ENCODE peak calls at places on chromosomes 5 and 9, in eight cellular contexts. W is endodermal cell, Y is sigmoid colon, Q is neural progenitor cell, U is PC-3, B is upper lobe of right lung, R is cardiac muscle cell, S is HepG2. P is an unnamed sample.

GRCh38 chr5:30845194-30845593 is 348.3 kb upstream of the CDH6 start:
- DNase-seq in R (no peak), B (no peak), Q (no peak), U (no peak), W (no peak), Y (no peak), S (no peak), P (no peak)

GRCh38 chr5:61051267-61051666 is 106.3 kb downstream of the NDUFAF2 start:
- DNase-seq in U (peak), W (no peak), Q (no peak), B (no peak), S (peak), R (peak), Y (no peak), P (no peak)

GRCh38 chr5:149210968-149211495 is 60.6 kb upstream of the AFAP1L1 start:
- DNase-seq in R (peak), U (no peak), B (no peak), Y (no peak), W (peak), S (no peak), Q (peak), P (no peak)

GRCh38 chr5:170302729-170303501 is 5.3 kb upstream of the LCP2 start:
- DNase-seq in S (no peak), W (no peak), Y (peak), B (peak), U (no peak), R (peak), Q (no peak), P (no peak)

GRCh38 chr9:114763220-114763619 is 42.6 kb downstream of the TNFSF15 start:
- DNase-seq in Q (no peak), S (no peak), W (no peak), U (no peak), R (no peak), B (no peak), Y (no peak), P (no peak)

GRCh38 chr9:116271991-116272390 is 118.4 kb downstream of the PAPPA start:
- DNase-seq in B (no peak), S (no peak), Y (no peak), W (peak), Q (peak), U (no peak), R (no peak), P (no peak)

GRCh38 chr9:100714372-100715099 is 136.7 kb downstream of the CAVIN4 start:
- DNase-seq in S (peak), Q (peak), R (peak), Y (peak), B (no peak), W (peak), U (peak), P (peak)

GRCh38 chr5:150058480-150059126 is 27.8 kb downstream of the CSF1R start:
- DNase-seq in S (no peak), U (peak), Q (no peak), B (no peak), W (no peak), Y (peak), R (peak), P (no peak)

GRCh38 chr9:116749176-116749575 is 62.1 kb downstream of the TRIM32 start:
- DNase-seq in B (no peak), Y (no peak), R (no peak), S (no peak), W (peak), Q (no peak), U (no peak), P (no peak)

GRCh38 chr5:19891658-19892057 is 96.3 kb downstream of the CDH18 start:
- DNase-seq in B (no peak), S (no peak), Y (no peak), Q (no peak), U (peak), R (peak), W (no peak), P (no peak)

GRCh38 chr5:150176745-150177485 is 10.3 kb downstream of the CDX1 start:
- DNase-seq in W (no peak), S (no peak), B (no peak), R (no peak), U (no peak), Y (no peak), Q (no peak), P (no peak)

GRCh38 chr5:34539183-34539582 is 116.9 kb upstream of the RAI14 start:
- DNase-seq in S (no peak), W (no peak), Q (no peak), R (no peak), B (no peak), Y (no peak), U (no peak), P (no peak)

GRCh38 chr9:122186301-122186700 is 26.6 kb downstream of the MORN5 start:
- DNase-seq in B (peak), Y (no peak), S (peak), R (no peak), U (no peak), W (peak), Q (peak), P (no peak)

GRCh38 chr5:34639852-34640626 is 16.1 kb upstream of the RAI14 start:
- DNase-seq in Y (no peak), Q (no peak), W (no peak), U (no peak), B (no peak), S (no peak), R (peak), P (no peak)

GRCh38 chr9:104279535-104280215 is 185.6 kb downstream of the SMC2 start:
- DNase-seq in U (peak), R (peak), S (no peak), W (no peak), B (no peak), Y (no peak), Q (no peak), P (no peak)

GRCh38 chr9:108784998-108785397 is 70.8 kb downstream of the ACTL7B start:
- DNase-seq in B (no peak), Y (no peak), W (no peak), S (no peak), R (peak), Q (no peak), U (no peak), P (peak)

GRCh38 chr5:152007556-152007955 is 82.9 kb upstream of the GLRA1 start:
- DNase-seq in U (no peak), Y (no peak), S (no peak), Q (peak), R (no peak), W (no peak), B (no peak), P (no peak)

GRCh38 chr5:42514759-42515158 is 91.5 kb downstream of the GHR start:
- DNase-seq in U (peak), W (peak), Y (no peak), Q (peak), R (no peak), B (no peak), S (peak), P (no peak)

GRCh38 chr5:42518595-42519067 is 95.4 kb downstream of the GHR start:
- DNase-seq in R (no peak), U (no peak), B (no peak), S (no peak), W (no peak), Y (peak), Q (no peak), P (no peak)

GRCh38 chr5:42515504-42515903 is 92.3 kb downstream of the GHR start:
- DNase-seq in Q (no peak), U (no peak), Y (no peak), W (no peak), R (no peak), S (peak), B (no peak), P (no peak)

GRCh38 chr5:42517164-42517563 is 93.9 kb downstream of the GHR start:
- DNase-seq in W (no peak), B (no peak), U (no peak), R (no peak), S (no peak), Q (no peak), Y (no peak), P (no peak)

GRCh38 chr5:42516282-42517042 is 93.2 kb downstream of the GHR start:
- DNase-seq in Q (no peak), R (no peak), Y (no peak), U (no peak), B (no peak), W (no peak), S (peak), P (no peak)
- H3K27ac ChIP-seq in Q (no peak), R (no peak), Y (peak), U (no peak), B (no peak), W (no peak), S (peak), P (no peak)

GRCh38 chr5:136192015-136192525 is 892 bp downstream of the SMIM32 start:
- DNase-seq in Q (peak), Y (peak), W (peak), S (no peak), R (peak), B (peak), U (no peak), P (peak)
- H3K4me3 ChIP-seq in Q (peak), Y (peak), W (peak), S (peak), R (peak), B (peak), U (no peak), P (peak)

GRCh38 chr9:12716823-12717222 is 23.6 kb downstream of the TYRP1 start:
- DNase-seq in Y (no peak), W (no peak), Q (no peak), U (peak), R (no peak), S (no peak), B (no peak), P (no peak)
- TF ChIP-seq CTCF in Y (no peak), W (no peak), Q (no peak), U (peak), R (peak), S (no peak), B (peak), P (no peak)

DNA sequence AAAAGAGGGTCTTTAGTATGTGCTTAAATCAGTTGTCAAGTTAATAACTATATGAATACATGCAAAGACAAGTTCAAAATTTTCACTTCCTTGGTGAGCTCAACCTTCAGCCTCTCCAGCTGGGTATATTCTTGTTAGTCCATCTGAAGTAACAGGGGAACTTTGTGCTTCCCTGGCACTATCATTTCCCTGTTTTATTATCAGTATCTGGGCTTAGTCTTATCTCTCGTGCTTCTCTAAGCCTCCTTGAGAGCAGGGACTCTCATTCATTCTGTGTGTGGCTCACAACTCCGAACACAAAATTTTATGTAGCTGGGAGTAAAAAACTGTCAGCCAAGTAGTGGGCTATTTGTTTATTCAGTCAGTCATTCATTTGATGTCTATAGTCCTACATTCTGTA is 175.9 kb upstream of the MAP3K1 start:
- DNase-seq in R (no peak), U (no peak), W (no peak), Q (no peak), B (no peak), S (no peak), Y (no peak), P (no peak)
- H3K27ac ChIP-seq in R (no peak), U (no peak), W (no peak), Q (no peak), B (no peak), S (no peak), Y (no peak), P (no peak)

GRCh38 chr9:94553029-94553938 is 1.6 kb upstream of the PCAT7 start:
- DNase-seq in S (peak), Q (peak), W (peak), U (peak), B (no peak), R (no peak), Y (no peak), P (peak)
- H3K4me3 ChIP-seq in S (peak), Q (peak), W (peak), U (peak), B (no peak), R (peak), Y (no peak), P (no peak)

GRCh38 chr5:122835681-122836080 is 9.7 kb upstream of the SNX24 start:
- DNase-seq in Y (no peak), B (no peak), Q (no peak), U (no peak), S (no peak), W (no peak), R (no peak), P (no peak)
- TF ChIP-seq CTCF in Y (no peak), B (no peak), Q (no peak), U (no peak), S (no peak), W (peak), R (no peak), P (no peak)

GRCh38 chr5:168286386-168286785 is 5.1 kb upstream of the WWC1 start:
- DNase-seq in Y (no peak), U (no peak), B (no peak), S (no peak), W (peak), Q (no peak), R (no peak), P (no peak)

GRCh38 chr5:168290902-168291280 is 554 bp upstream of the WWC1 start:
- DNase-seq in B (no peak), S (no peak), Y (no peak), Q (no peak), W (no peak), U (no peak), R (no peak), P (no peak)

GRCh38 chr5:168291281-168291960 is at the start of gene WWC1:
- DNase-seq in R (peak), S (peak), W (peak), B (peak), U (peak), Y (no peak), Q (peak), P (peak)

GRCh38 chr5:168287362-168287761 is 4.1 kb upstream of the WWC1 start:
- DNase-seq in B (no peak), R (no peak), W (no peak), U (no peak), Q (no peak), Y (no peak), S (no peak), P (no peak)

DNA sequence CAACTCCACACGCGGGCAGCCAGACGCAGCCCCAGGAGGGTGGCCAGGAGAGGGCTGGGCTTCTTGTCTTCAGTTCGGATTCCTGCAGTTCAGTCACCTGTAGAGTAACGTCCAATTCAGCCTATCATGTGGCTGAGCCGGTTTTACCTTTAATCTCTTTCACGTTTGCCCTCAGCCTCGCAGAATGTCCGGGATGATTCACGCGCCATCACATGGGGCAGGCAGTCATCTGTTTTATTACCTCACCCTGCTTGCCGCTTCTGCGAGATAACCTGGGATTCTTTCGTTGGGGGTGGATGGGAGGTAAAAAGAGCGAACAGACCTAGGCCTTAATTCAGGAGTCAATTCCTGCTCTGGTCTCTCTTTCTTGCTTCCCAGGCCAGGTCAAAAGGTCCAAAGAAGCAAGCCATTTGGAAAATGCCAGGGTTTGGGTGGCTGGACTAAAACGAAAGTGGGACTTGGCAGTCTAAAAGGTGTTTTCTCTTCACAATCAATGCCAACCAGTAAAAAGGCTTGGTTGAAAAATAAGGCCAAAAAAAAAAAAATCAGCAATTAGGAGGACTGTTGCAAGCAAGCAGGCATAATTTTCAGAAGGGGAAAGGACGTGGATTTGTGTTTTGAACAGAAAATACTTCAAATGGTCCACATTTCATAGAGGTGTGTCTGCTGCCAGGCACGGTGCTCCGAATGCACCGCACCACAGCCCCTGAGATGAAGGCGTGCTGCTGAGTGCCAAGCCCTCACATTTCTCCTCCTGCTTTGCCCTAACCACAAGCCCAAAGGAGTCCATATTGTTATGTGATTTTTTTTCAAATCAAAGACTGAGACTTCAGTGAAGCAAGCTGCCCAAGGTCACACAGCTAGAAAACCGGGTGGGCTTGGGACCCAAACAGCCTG is 2.8 kb upstream of the WWC1 start:
- DNase-seq in S (peak), Q (peak), R (no peak), U (peak), W (peak), B (no peak), Y (no peak), P (peak)
- H3K27ac ChIP-seq in S (no peak), Q (no peak), R (no peak), U (peak), W (no peak), B (peak), Y (no peak), P (no peak)

DNA sequence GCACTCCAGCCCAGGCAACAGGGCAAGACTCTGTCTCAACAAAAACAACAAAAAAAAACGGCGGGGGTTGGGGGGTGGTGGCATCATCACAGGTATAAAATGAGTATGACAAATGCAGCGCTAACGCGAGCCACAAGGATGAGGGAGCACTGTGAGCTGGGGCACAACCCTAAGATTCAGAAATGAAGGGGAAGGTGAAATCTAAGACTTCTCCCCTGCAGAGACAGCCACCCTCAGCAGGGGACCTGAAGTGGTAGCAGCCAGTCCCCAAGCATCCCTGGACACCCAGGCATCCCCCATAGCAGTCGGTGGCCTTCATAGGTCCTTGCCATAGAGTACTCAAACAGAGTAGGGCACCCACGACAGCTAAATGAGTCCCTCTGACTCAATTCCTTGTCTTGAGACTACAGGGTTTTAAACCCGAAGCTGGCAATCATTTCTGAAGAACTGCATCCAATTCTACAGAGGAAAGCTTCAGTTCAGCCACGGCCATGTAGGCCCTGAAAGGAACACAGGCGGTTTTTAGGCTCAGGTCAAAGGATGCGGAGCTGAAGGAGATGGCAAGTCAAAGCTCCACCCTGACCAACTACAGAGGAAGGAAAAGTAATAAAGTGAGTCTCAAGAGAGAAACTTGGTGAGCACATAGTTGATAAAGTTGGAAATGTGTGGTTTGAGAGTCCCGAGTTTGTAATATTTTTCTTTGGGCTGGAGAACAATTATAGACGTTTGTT is 50.3 kb downstream of the MYO10 start:
- DNase-seq in W (no peak), S (no peak), B (no peak), U (no peak), Y (no peak), Q (no peak), R (no peak), P (no peak)
- H3K4me3 ChIP-seq in W (no peak), S (no peak), B (no peak), U (no peak), Y (no peak), Q (no peak), R (no peak), P (no peak)

DNA sequence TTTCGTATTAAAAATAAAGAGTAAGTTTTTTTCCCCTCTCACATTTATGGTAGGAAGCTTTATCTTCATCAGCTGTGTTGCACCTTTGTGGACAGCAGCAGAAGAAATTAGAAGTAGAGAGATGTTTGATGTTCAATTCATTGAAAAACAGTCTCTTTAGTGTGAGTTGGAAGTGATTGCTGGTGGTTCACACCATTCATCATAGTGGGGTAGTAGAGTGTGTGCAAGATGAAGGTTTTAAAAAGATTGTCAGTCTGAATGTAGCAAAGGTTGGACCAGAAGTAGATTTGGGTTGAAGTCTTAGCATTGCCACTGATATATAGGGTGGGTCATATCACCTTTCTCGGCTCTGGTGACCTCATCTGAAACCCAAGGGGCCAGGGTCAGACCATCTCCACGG is 10.4 kb downstream of the ARHGEF28 start:
- DNase-seq in B (no peak), R (no peak), W (no peak), S (no peak), Y (no peak), Q (no peak), U (no peak), P (no peak)
- TF ChIP-seq CTCF in B (no peak), R (no peak), W (no peak), S (no peak), Y (no peak), Q (no peak), U (no peak), P (no peak)

GRCh38 chr9:95772320-95773060 is 103.0 kb upstream of the ERCC6L2 start:
- DNase-seq in S (peak), R (peak), B (no peak), Q (peak), W (peak), Y (peak), U (peak), P (peak)
- H3K27ac ChIP-seq in S (peak), R (peak), B (peak), Q (peak), W (peak), Y (peak), U (no peak), P (peak)